ENCODE peak calls at places on chromosome 12, in ten cellular contexts. M is stomach, S is A549, Z is HCT116, W is transverse colon, P is heart left ventricle, F is testis, E is tibial nerve, D is IMR-90, B is vagina. X is an unnamed sample. For H3K4me1, the result is how much of the 10 kb centered on the place peaks cover.

GRCh38 chr12:121748571-121749265 is 36.2 kb downstream of the TMEM120B start:
- DNase-seq in B (no peak), F (peak), S (peak), D (peak), W (no peak), M (no peak), Z (no peak), E (no peak), P (peak), X (no peak)

GRCh38 chr12:55142896-55143870 is 17.0 kb downstream of the OR9K2 start:
- DNase-seq in P (no peak), B (no peak), M (peak), F (peak), D (peak), S (peak), W (no peak), Z (peak), E (peak), X (no peak)

GRCh38 chr12:124551268-124552144 is 15.9 kb downstream of the NCOR2 start:
- DNase-seq in F (peak), P (peak), W (peak), D (peak), S (no peak), Z (no peak), B (no peak), M (peak), E (peak), X (no peak)

GRCh38 chr12:89353188-89353822 is 1.0 kb upstream of the DUSP6 start:
- DNase-seq in F (peak), B (no peak), D (peak), P (peak), E (peak), W (peak), Z (peak), M (peak), S (peak), X (peak)

GRCh38 chr12:77865178-77865577 is 34.5 kb downstream of the NAV3 start:
- DNase-seq in P (no peak), S (no peak), B (no peak), E (no peak), W (no peak), F (no peak), M (no peak), D (no peak), Z (no peak), X (no peak)

GRCh38 chr12:70971395-70971794 is 50.9 kb upstream of the PTPRR start:
- DNase-seq in W (no peak), D (no peak), F (no peak), Z (no peak), S (no peak), P (no peak), M (no peak), E (no peak), B (no peak), X (no peak)

GRCh38 chr12:126950266-126950665 is 1316.7 kb upstream of the TMEM132C start:
- DNase-seq in E (no peak), Z (no peak), W (no peak), P (no peak), B (no peak), D (no peak), S (no peak), M (no peak), F (no peak), X (no peak)

GRCh38 chr12:10235761-10236631 is 23.3 kb downstream of the GABARAPL1 start:
- DNase-seq in F (peak), P (no peak), B (no peak), W (no peak), D (peak), S (peak), Z (peak), E (no peak), M (peak), X (no peak)

GRCh38 chr12:100823988-100824387 is 29.4 kb downstream of the ANO4 start:
- DNase-seq in P (no peak), E (no peak), M (no peak), D (peak), B (no peak), S (no peak), W (no peak), F (no peak), Z (peak), X (no peak)

GRCh38 chr12:70635713-70636112 is 1.5 kb downstream of the PTPRB start:
- DNase-seq in W (no peak), B (no peak), S (no peak), F (no peak), M (no peak), Z (no peak), D (no peak), E (no peak), P (no peak), X (no peak)

GRCh38 chr12:92452763-92453162 is 250.0 kb upstream of the PLEKHG7 start:
- DNase-seq in Z (no peak), M (no peak), P (no peak), D (no peak), W (no peak), F (no peak), E (no peak), B (no peak), S (no peak), X (no peak)

GRCh38 chr12:113155641-113156040 is 6.1 kb downstream of the CFAP73 start:
- DNase-seq in F (no peak), E (no peak), B (no peak), D (no peak), P (no peak), S (no peak), M (no peak), W (no peak), Z (no peak), X (no peak)

GRCh38 chr12:645563-646071 is 17.6 kb downstream of the NINJ2 start:
- DNase-seq in B (no peak), W (no peak), S (no peak), Z (no peak), E (peak), P (peak), D (peak), M (peak), F (peak), X (no peak)

GRCh38 chr12:95396849-95397498 is 77.0 kb upstream of the METAP2 start:
- DNase-seq in F (no peak), P (no peak), B (no peak), W (no peak), M (no peak), S (no peak), E (no peak), D (peak), Z (no peak), X (no peak)

GRCh38 chr12:22340143-22340542 is 5.6 kb upstream of the ST8SIA1 start:
- DNase-seq in Z (no peak), F (no peak), M (no peak), W (no peak), B (no peak), E (no peak), P (no peak), S (no peak), D (no peak), X (no peak)

GRCh38 chr12:25404955-25405354 is 148.1 kb downstream of the LMNTD1 start:
- DNase-seq in B (no peak), M (peak), S (no peak), E (no peak), P (no peak), Z (no peak), D (no peak), F (no peak), W (no peak), X (no peak)

GRCh38 chr12:47741340-47741703 is 16.0 kb upstream of the ENDOU start:
- DNase-seq in F (peak), P (peak), Z (peak), S (no peak), B (no peak), D (no peak), E (peak), W (peak), M (peak), X (peak)

GRCh38 chr12:50788562-50788961 is 24.7 kb downstream of the ATF1 start:
- DNase-seq in Z (no peak), D (peak), P (no peak), W (no peak), E (no peak), M (no peak), S (no peak), F (no peak), B (no peak), X (no peak)

DNA sequence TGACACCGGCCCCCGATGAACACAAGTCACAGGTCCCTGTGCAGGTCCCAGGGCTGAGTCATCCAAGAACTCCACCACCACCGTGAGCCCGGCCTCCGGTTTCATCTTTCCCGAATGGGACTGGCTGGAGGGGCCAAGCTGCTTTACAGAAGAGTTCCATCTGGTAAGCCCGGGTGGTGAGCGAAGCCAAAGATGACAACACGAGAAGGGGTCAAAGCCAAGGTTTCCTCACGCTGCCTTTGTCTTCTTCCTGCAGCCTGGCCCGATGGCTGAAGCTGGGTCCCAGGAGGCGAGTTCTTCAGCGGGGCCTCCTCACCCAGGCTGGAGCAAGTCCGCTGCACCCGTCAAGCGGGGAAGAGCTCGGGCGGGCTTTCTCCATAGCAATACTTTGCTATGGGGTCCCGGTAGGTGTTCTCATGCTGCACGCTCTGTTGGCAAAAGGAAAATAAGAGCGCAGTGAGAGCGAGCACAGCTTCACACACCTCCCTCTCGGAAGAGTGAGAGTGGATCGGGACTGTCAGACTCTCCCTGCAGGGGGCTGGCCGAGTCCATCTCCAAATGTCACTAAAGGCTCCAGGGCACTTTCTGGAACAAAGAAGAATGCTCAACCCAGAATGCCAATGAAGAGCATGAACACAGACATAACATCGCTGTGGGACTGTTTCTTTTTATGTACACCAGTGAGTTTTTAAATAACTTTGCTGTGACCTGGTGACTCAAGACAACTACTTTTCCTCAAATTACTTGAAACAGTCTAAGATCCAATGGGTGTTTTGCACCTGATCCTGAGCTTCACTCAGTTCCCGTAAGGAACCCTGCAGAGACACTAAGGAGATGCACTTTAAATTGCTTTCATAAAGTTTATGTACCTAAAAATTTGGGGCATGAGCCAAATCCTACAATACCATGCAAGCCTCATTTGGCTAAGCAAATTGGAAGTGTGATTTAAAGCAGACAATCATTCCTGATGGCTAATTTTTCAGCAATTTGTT is 20.1 kb downstream of the SPRING1 start:
- DNase-seq in D (peak), P (peak), B (peak), W (peak), S (no peak), M (no peak), Z (no peak), F (peak), E (peak), X (no peak)
- TF ChIP-seq POLR2A in D (no peak), P (no peak), B (no peak), W (no peak), S (no peak), M (no peak), Z (no peak), F (no peak), E (no peak), X (no peak)

GRCh38 chr12:52211716-52212585 is 20.1 kb upstream of the KRT80 start:
- DNase-seq in Z (no peak), B (no peak), P (no peak), W (no peak), F (no peak), D (no peak), E (no peak), S (no peak), M (no peak), X (no peak)
- H3K4me1 ChIP-seq in Z (under half), B (under half), P (under half), W (under half), F (under half), D (under half), E (under half), S (half or more), M (under half), X (under half)

DNA sequence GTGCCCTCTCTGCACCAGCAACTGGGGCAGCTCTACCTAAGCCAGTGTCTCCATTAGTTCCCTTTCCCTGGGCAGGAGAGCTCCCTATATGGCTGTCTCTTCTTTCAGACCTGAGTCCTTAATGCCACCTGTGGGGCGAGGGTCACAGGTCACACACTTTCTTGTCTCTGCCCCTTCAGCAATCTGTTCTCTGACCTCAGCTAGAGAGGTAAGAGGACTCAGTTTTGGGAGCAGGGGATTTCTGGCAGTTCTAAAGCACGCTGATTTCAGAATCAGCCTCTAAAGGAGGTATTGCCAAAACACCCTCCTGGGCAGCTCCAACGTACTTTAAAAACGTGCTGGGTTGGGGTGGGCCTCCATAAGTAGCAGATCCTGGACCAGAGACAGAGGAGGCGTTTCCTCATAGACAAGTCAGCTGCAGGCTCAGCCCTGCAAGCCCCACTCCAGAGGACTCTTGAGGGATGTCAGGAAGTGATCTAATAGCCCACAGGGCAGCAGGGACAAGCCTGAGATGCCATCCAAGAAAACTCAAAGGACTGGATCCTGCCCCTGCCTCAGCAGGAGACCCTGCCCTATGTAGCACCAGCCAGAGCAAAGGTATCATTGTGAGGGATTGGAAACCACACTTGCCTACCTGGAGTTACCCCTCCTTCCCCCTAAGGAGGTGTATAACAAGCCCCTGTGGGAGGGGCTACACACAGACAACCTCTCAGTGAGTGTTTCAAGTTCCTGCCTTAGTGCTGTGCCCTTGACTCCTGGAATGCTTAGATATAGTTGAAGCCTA is 8.6 kb downstream of the CTDSP2 start:
- DNase-seq in M (no peak), B (no peak), P (peak), E (no peak), S (no peak), D (peak), Z (no peak), F (peak), W (no peak), X (no peak)
- TF ChIP-seq POLR2A in M (no peak), B (no peak), P (peak), E (no peak), S (no peak), D (no peak), Z (no peak), F (no peak), W (no peak), X (no peak)

GRCh38 chr12:59039005-59039404 is 118.7 kb upstream of the LRIG3 start:
- DNase-seq in Z (no peak), W (no peak), M (no peak), P (no peak), D (no peak), S (no peak), B (no peak), E (no peak), F (no peak), X (no peak)
- H3K4me1 ChIP-seq in Z (under half), W (under half), M (under half), P (under half), D (under half), S (under half), B (under half), E (under half), F (under half), X (under half)

DNA sequence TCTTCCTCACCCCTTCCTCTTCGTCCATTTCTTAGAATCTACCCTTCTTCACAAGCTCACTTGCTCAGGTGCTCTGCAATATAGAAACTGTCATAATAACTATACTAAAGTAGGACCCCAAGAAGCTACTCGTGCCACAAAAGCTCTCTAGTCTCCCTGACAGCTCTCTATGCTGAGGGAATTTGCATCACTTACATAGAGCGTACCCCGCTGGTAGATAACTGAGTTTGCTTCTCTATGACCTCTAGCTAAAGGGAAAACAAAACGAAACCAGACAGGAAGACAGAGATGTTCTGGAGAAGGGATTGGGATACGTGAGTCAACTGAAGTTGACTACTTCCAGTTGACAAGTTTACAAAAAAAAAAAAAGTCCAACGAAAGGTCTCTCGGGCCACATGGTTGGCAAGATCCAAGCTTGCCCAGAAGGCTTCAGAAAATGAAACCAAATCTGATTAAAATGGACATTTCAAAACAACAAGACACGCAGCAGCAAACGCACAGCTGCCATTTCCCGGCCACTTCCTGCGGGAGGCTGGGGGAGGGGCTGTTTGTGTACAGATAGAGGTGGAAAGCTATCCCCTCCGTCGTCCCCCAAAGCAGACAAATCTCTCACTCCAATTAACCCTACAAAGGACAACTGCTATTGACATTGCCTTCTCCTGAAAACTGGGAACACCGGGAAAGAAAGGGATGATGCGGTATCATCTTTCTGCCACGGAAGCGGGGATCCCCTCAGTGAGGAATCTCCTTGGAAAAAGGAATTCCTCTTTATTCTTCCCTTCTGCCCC is 1.3 kb downstream of the BAZ2A start:
- DNase-seq in B (no peak), P (peak), F (peak), M (peak), D (peak), S (peak), Z (no peak), E (peak), W (peak), X (peak)
- TF ChIP-seq POLR2A in B (no peak), P (no peak), F (no peak), M (no peak), D (no peak), S (no peak), Z (no peak), E (peak), W (peak), X (no peak)